ENCODE peak calls at places on chromosomes 3 and 15, in five cellular contexts. V, U, Y, J and L are unnamed samples.

GRCh38 chr3:55206000-55206399 is 278.1 kb upstream of the LRTM1 start:
- DNase-seq in V (no peak), U (no peak), Y (no peak), J (no peak), L (no peak)

GRCh38 chr3:141096981-141097380 is 45.8 kb downstream of the SPSB4 start:
- DNase-seq in V (no peak), U (no peak), Y (no peak), J (no peak), L (no peak)

GRCh38 chr15:95017950-95018349 is 786.6 kb downstream of the MCTP2 start:
- DNase-seq in V (peak), U (no peak), Y (no peak), J (no peak), L (no peak)

GRCh38 chr3:186143280-186143679 is 34.4 kb upstream of the ETV5 start:
- DNase-seq in V (no peak), U (no peak), Y (no peak), J (no peak), L (no peak)

GRCh38 chr3:38141952-38142273 is 3.5 kb downstream of the MYD88 start:
- DNase-seq in V (no peak), U (no peak), Y (no peak), J (no peak), L (no peak)

GRCh38 chr3:80806673-80807072 is 954.8 kb downstream of the GBE1 start:
- DNase-seq in V (no peak), U (no peak), Y (no peak), J (no peak), L (no peak)

GRCh38 chr3:160399347-160400047 is at the start of gene SMC4:
- DNase-seq in V (peak), U (peak), Y (peak), J (peak), L (peak)

GRCh38 chr15:56871180-56871579 is 47.3 kb upstream of the TCF12 start:
- DNase-seq in V (no peak), U (no peak), Y (no peak), J (peak), L (no peak)

GRCh38 chr15:59284768-59285368 is 78.2 kb downstream of the LDHAL6B start:
- DNase-seq in V (no peak), U (no peak), Y (no peak), J (no peak), L (no peak)

GRCh38 chr3:71087109-71088018 is 496.2 kb downstream of the FOXP1 start:
- DNase-seq in V (no peak), U (peak), Y (peak), J (peak), L (no peak)

GRCh38 chr3:89268059-89268458 is 160.6 kb downstream of the EPHA3 start:
- DNase-seq in V (no peak), U (no peak), Y (no peak), J (no peak), L (no peak)

GRCh38 chr15:27232876-27233275 is 261.9 kb downstream of the GABRG3 start:
- DNase-seq in V (no peak), U (no peak), Y (no peak), J (no peak), L (no peak)

GRCh38 chr3:184321666-184322065 is 7.3 kb downstream of the EIF4G1 start:
- DNase-seq in V (no peak), U (no peak), Y (no peak), J (no peak), L (no peak)

GRCh38 chr15:78828930-78829329 is 17.7 kb upstream of the ADAMTS7 start:
- DNase-seq in V (no peak), U (no peak), Y (no peak), J (no peak), L (no peak)

GRCh38 chr3:179860275-179861107 is 176.2 kb downstream of the PEX5L start:
- DNase-seq in V (no peak), U (no peak), Y (no peak), J (no peak), L (no peak)

DNA sequence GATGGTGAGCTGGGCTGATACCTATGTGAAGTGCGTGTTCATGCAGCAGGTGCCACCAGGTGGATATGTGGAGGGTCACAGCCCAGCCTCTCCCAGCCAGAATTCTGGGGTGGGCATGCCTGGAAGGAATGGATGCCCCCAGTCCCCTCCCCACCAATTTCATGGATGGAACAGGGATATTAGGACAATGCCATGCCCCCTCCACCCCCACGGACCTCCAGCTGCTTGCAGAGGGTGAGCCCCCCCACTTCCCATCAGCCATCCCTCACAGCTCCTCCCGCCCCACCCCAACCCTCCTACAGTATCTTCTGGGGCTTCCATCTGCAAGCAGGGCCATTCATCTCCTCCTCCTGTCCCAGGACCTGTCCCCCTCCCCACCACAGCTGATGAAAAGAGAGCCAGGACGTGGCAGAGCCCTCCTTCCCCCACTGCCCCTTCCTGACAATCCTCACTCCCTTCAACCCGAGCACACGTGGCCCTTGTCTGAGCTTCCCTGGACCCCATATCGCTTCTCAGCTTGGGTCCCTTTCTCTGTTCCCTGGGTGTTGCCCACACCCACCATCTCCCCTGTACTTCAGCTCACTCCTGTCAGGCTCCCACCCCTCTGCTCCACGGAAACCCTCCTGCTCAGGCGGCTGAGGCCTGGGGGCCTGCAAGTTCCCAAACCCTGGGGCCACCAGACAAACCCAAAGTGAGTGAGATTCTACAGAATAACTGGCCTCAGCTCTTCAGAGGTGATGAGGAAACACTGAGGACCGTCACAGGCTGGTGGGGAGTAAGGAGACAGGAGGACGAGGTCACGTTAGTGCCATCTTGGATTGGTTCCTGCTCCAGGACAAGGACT is 2.8 kb upstream of the SEMA3G start:
- DNase-seq in V (no peak), U (no peak), Y (no peak), J (no peak), L (no peak)
- H3K27ac ChIP-seq in V (no peak), U (no peak), Y (no peak), J (no peak), L (no peak)

GRCh38 chr3:11154953-11155325 is 646 bp downstream of the HRH1 start:
- DNase-seq in V (no peak), U (no peak), Y (no peak), J (no peak), L (no peak)

GRCh38 chr3:11157406-11157805 is 3.1 kb downstream of the HRH1 start:
- DNase-seq in V (no peak), U (no peak), Y (no peak), J (no peak), L (no peak)

GRCh38 chr3:11156026-11156410 is 1.7 kb downstream of the HRH1 start:
- DNase-seq in V (no peak), U (no peak), Y (no peak), J (no peak), L (no peak)

GRCh38 chr3:11155341-11156025 is 1.2 kb downstream of the HRH1 start:
- DNase-seq in V (peak), U (no peak), Y (no peak), J (peak), L (peak)

DNA sequence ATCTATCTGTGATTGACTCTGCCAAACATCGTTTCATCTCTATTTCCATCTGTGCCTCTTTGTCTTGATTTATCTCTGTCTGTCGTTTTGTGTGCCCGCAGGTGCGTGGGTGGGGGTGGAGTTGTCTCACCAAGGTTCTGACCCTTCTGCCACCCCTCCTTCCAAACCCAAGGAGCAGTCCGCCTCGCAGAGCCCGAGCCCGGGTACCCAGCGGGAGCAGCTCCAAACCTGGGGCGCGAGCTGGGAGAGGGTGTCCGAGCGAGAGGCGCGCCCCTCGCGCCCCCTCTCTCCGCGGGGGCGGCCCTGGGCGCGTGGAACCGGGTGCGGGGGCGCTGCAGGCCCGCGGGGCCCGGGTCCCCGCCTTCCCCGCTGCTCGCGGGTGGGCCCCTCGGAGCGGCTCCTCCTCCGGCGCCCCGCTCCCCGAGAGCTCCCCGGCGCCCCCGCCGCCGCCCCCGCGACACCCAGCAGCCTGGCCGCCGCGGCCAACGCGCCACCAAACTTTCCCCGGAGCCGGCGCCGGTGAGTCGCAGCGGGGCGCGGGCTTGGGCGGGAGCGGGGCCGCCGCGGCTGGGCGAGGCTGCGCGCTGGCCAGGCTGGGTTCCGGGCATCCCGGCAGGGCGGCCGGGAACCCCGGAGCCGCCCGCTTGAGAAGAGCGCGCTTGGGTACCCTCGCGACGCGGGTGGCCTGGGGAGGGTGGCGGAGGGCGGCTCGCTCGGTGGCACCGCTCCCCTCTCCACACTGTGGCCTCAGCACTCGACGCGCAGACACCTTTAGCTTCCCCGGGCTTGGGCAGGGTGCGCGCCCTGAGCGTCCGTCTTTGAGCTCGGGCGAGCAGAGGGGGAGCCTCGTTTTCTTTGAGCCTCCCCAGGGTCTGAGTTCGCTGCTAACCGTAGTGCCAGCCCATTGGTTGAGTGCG is at the start of gene HRH1:
- DNase-seq in V (no peak), U (no peak), Y (no peak), J (no peak), L (no peak)
- H3K27ac ChIP-seq in V (peak), U (no peak), Y (no peak), J (peak), L (no peak)

GRCh38 chr15:101451886-101452285 is 37.6 kb downstream of the PCSK6 start:
- DNase-seq in V (no peak), U (no peak), Y (no peak), J (no peak), L (no peak)

GRCh38 chr15:101452572-101452971 is 36.9 kb downstream of the PCSK6 start:
- DNase-seq in V (no peak), U (no peak), Y (no peak), J (no peak), L (no peak)

GRCh38 chr15:101450561-101451145 is 38.9 kb downstream of the PCSK6 start:
- DNase-seq in V (no peak), U (no peak), Y (no peak), J (no peak), L (no peak)

GRCh38 chr15:101449471-101450425 is 39.8 kb downstream of the PCSK6 start:
- DNase-seq in V (no peak), U (no peak), Y (no peak), J (no peak), L (no peak)

DNA sequence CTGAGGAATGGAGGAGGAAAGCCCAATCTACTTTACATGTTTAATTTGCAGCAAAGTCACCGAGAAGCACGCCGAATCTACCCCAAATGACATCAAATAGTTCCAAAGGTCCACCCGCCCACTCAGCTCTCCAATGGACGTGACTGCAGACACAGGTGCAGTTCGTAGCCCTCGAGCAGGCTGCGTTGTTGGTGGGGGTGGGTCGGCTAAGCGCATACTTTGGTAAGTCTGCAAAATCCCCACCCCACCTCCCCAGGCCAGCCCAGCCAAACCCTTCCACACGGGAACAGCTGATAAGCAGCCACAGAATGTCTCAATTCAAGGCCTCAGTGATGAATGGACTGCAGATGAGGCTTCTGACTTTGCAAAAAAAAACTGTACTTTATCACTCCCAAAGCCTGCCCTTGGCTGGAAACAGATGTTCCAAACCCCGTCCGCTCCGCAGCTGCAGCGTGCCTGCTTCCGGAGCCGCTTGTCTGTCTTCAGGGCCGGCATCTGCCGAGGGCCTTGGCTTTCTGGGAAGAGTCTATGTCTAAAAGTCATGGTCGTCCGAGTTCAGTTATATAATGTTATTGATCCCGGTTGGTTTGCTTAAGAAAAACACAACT is 38.2 kb downstream of the PCSK6 start:
- DNase-seq in V (no peak), U (no peak), Y (no peak), J (no peak), L (no peak)
- H3K27ac ChIP-seq in V (peak), U (no peak), Y (peak), J (no peak), L (peak)

DNA sequence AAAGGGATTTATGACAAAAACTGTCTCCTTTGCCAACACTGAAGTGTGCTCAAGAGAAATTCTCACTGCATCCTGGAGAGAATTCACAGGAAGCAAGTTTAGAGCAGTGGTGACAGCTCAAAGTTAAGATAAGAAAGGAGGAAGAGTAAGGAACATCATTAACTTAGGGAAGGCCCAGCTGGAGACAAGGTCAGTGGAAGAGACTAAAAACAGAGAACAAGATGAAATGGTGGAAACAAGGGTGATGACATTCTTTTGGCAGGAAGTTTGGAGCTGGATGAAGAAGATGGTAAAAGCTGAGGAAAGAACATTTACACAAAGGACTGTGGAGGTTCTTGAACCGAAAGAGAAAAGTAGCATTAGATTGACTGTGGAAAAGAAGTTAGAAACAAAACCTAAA is 6.7 kb upstream of the SUCLG2 start:
- DNase-seq in V (no peak), U (no peak), Y (no peak), J (no peak), L (no peak)
- H3K27ac ChIP-seq in V (no peak), U (no peak), Y (no peak), J (no peak), L (no peak)

DNA sequence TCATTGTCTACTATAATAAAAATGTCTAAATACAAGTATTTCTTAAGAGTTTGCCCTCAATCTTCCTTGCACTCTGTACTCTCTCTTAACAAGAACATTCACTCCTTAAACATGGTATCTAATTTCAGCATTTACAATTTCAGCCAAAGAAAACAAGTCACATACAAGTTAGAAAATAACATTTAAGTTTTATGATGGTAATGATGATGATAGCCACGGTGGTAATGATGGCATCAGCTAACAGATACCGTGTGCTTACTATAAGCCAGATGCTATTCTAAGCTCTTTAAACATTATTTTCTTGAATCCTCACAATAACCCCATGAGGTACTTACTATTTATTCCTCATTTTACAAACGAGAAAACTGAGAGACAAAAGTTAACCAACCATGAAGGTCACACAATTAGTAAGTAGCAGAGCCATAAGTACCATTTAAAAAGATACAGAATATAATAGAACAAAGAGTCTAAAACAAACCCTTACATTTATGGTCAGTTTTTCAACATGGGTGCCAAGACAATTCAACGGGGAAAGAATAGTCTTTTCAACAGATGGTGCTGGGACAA is 7.4 kb downstream of the SPICE1 start:
- DNase-seq in V (no peak), U (no peak), Y (no peak), J (no peak), L (no peak)
- H3K27ac ChIP-seq in V (no peak), U (no peak), Y (no peak), J (no peak), L (no peak)

GRCh38 chr3:192181151-192181550 is 546.2 kb downstream of the FGF12 start:
- DNase-seq in V (no peak), U (no peak), Y (no peak), J (no peak), L (no peak)

GRCh38 chr3:192188218-192188835 is 539.0 kb downstream of the FGF12 start:
- DNase-seq in V (no peak), U (no peak), Y (no peak), J (peak), L (no peak)

GRCh38 chr3:192183109-192183508 is 544.2 kb downstream of the FGF12 start:
- DNase-seq in V (no peak), U (no peak), Y (no peak), J (no peak), L (no peak)

GRCh38 chr3:192187485-192188051 is 539.8 kb downstream of the FGF12 start:
- DNase-seq in V (no peak), U (no peak), Y (no peak), J (no peak), L (no peak)

DNA sequence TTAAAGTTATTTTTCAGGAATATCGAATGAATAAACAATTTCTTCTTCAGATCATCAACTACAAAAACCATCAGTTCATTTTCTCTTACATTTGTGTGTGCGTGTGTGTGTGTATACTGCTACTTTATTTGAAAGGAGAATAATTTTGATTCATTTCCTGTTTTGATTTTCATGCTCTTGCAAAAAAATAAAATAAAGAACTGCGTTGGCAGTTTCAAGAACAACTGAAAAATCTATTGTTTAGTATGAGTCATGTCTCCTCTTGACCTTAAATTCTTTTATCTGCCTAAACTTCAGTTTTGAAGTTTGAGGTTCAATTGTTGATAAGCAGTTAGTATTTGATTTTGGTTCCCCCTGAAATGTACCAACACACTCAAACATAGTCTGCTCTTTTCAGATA is 540.8 kb downstream of the FGF12 start:
- DNase-seq in V (no peak), U (no peak), Y (no peak), J (no peak), L (no peak)
- H3K27ac ChIP-seq in V (no peak), U (no peak), Y (no peak), J (no peak), L (no peak)

DNA sequence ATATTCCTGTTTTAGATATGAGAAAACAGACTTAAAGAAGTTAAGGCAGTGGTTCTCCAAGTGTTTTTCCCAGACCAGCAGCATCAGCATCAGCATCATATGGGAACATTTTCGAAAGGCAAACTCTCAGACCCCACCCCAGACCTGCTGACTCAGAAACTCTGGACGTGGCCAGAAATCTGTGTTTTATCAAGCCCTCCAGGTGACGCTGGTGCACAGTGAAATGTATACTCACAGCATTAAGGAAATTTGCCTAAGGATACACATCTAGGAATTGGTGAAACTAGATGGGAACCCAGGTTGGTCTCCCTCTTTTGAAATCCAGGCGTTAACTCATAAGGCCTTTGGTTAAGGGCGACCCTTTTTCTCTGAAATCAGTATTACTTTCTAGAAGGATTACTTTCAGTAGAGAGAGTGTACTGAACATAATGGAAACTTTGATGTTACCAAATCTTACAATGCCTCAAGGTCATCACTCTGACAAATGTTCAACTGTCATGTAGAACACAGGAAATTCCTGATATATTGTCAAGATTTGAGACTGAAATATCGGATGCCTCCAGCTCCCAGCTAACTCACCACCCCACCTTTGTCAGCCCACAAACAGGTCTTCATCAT is 910.2 kb downstream of the ROBO1 start:
- DNase-seq in V (no peak), U (no peak), Y (no peak), J (no peak), L (no peak)
- H3K27ac ChIP-seq in V (no peak), U (no peak), Y (no peak), J (no peak), L (no peak)

DNA sequence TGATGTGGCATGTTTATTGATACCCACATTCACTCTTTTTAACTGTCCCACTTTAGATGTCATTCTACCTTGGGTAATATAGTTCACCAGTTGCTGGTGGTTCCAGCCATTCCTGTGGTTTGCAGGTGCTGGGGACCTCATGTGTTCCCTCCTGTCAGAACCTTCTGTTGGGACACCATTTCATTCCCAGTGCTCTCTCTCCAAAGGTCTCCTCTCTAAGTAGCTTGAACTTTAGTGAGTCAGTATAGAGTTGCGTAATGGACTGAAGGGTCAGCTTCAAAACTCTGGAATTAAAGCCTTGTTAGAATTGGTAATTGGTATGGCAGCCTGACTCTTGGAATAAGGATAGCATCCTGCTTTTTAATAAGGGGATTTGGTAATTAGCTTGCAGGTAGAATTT is 108.5 kb downstream of the PLCL2 start:
- DNase-seq in V (no peak), U (no peak), Y (no peak), J (peak), L (no peak)
- H3K27ac ChIP-seq in V (no peak), U (no peak), Y (no peak), J (no peak), L (no peak)